ENCODE peak calls at places on chromosomes 2 and 18, in ten cellular contexts. F is HCT116, A is stomach, C is spleen, V is HepG2, J is prostate gland, Y is Panc1, L is SK-N-SH, Z is suprapubic skin, N is transverse colon. W is an unnamed sample.

GRCh38 chr2:169694894-169695260 is 608 bp downstream of the PHOSPHO2 start:
- DNase-seq in N (no peak), V (no peak), L (no peak), J (no peak), Y (no peak), Z (no peak), F (no peak), A (no peak), C (no peak), W (no peak)

GRCh38 chr2:3535794-3536681 is 16.7 kb upstream of the ADI1 start:
- DNase-seq in C (peak; percentile 86), N (peak; percentile 33), F (peak; percentile 26), L (peak; percentile 37), Y (peak; percentile 67), V (peak; percentile 88), J (no peak), Z (no peak), A (peak; percentile 55), W (no peak)

GRCh38 chr2:238284802-238285515 is 3.5 kb downstream of the PER2 start:
- DNase-seq in N (peak; percentile 51), Y (no peak), F (no peak), J (no peak), L (no peak), C (no peak), A (peak; percentile 55), Z (no peak), V (no peak), W (no peak)

GRCh38 chr2:201707753-201708152 is 9.3 kb upstream of the MPP4 start:
- DNase-seq in A (no peak), L (no peak), V (no peak), Y (no peak), Z (no peak), J (no peak), C (no peak), F (no peak), N (no peak), W (no peak)

GRCh38 chr18:58043452-58044369 is at the start of gene NEDD4L:
- DNase-seq in A (peak; percentile 89), J (peak; percentile 89), Y (peak; percentile 62), N (peak; percentile 89), F (peak; percentile 68), L (peak; percentile 92), V (peak; percentile 82), C (peak; percentile 96), Z (peak; percentile 92), W (peak; percentile 96)

GRCh38 chr2:176653856-176654443 is 384.7 kb downstream of the MTX2 start:
- DNase-seq in A (peak; percentile 39), J (peak; percentile 14), L (peak; percentile 61), C (peak; percentile 78), N (peak; percentile 70), Y (no peak), V (peak; percentile 57), F (peak; percentile 72), Z (no peak), W (no peak)

GRCh38 chr18:63299837-63300787 is 19.5 kb downstream of the BCL2 start:
- DNase-seq in N (no peak), Z (no peak), L (no peak), V (no peak), Y (no peak), F (no peak), J (no peak), A (no peak), C (no peak), W (no peak)

GRCh38 chr2:52745144-52745543 is 1022.5 kb upstream of the CHAC2 start:
- DNase-seq in Y (no peak), A (no peak), N (no peak), V (no peak), J (no peak), Z (no peak), C (no peak), L (no peak), F (no peak), W (no peak)

GRCh38 chr18:50190926-50191325 is 4.0 kb downstream of the MYO5B start:
- DNase-seq in F (no peak), Z (no peak), C (no peak), A (no peak), L (no peak), V (no peak), J (no peak), Y (no peak), N (no peak), W (no peak)

GRCh38 chr2:36399050-36399449 is 43.5 kb downstream of the CRIM1 start:
- DNase-seq in Y (no peak), V (no peak), F (no peak), Z (no peak), J (no peak), N (no peak), L (no peak), C (no peak), A (no peak), W (no peak)

GRCh38 chr18:2656237-2657042 is 914 bp downstream of the SMCHD1 start:
- DNase-seq in L (peak; percentile 72), C (peak; percentile 93), J (peak; percentile 48), V (peak; percentile 15), Z (peak; percentile 81), N (peak; percentile 65), A (peak; percentile 55), F (no peak), Y (no peak), W (peak; percentile 92)

GRCh38 chr18:28041366-28041765 is 135.6 kb downstream of the CDH2 start:
- DNase-seq in V (no peak), F (no peak), N (no peak), C (no peak), Z (no peak), Y (no peak), A (no peak), J (no peak), L (peak; percentile 22), W (no peak)

GRCh38 chr2:185255566-185255965 is 483.0 kb upstream of the FSIP2 start:
- DNase-seq in J (no peak), Y (no peak), L (no peak), Z (no peak), V (peak; percentile 28), F (no peak), C (no peak), N (no peak), A (no peak), W (no peak)

GRCh38 chr18:58527116-58528010 is 101.5 kb downstream of the ALPK2 start:
- DNase-seq in C (no peak), L (no peak), N (no peak), V (peak; percentile 55), Z (no peak), F (no peak), A (no peak), Y (no peak), J (no peak), W (no peak)

GRCh38 chr2:217935901-217936684 is 66.7 kb downstream of the TNS1 start:
- DNase-seq in J (no peak), N (no peak), C (no peak), V (no peak), A (no peak), F (no peak), L (no peak), Z (no peak), Y (no peak), W (no peak)
- H3K27ac ChIP-seq in J (peak overlapping the region; percentile 92), N (peak overlapping the region; percentile 95), C (peak overlapping the region; percentile 84), V (no peak overlapping the region), A (peak overlapping the region; percentile 68), F (no peak overlapping the region), L (peak overlapping the region; percentile 86), Z (peak overlapping the region; percentile 80), Y (no peak overlapping the region), W (peak overlapping the region; percentile 97)

DNA sequence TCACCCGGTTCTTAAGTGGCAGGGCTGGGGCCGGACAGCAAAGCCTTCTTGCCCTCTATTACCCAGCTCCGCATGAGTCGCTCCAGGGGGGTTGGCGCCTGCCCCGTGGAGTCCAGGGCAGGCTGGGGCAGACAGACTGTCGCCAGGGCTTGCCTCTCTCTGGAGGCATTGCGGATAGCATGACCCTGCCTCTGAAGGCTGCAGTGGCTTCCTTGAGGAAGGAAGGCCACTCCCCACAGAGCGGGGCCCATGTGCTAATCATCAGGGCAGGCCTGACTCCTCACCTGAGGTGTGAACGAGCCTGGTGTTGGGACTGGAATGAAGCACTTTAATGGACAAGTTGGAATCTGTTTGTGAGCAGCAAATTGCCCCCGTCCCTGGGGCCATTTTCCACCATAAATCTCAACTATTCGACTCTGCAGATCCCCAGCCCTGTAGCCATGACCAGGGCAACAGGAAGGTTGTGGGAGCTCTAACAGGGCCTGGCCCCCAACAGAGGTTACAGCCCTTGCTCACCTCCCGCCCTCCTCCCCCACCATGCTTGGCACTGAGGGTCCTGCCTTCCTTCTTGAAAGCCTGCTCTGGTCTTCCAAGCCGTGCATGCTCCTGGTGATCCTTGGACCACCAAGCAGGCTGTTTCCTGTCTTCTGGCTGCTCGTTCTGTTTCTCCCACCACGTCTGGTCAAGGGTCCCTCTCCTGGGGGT is 144.9 kb upstream of the HAAO start:
- DNase-seq in Y (no peak), A (no peak), C (peak; percentile 79), F (no peak), Z (no peak), L (no peak), J (no peak), N (no peak), V (no peak), W (no peak)
- TF ChIP-seq POLR2AphosphoS5 in Y (no peak), A (no peak), C (peak; percentile 47), F (no peak), Z (no peak), L (no peak), J (no peak), N (no peak), V (no peak), W (no peak)

GRCh38 chr2:6924918-6925194 is 7.6 kb downstream of the RNF144A start:
- DNase-seq in Z (peak; percentile 50), V (no peak), C (no peak), F (no peak), J (no peak), L (no peak), Y (no peak), N (no peak), A (no peak), W (no peak)

GRCh38 chr2:6921321-6921922 is 4.2 kb downstream of the RNF144A start:
- DNase-seq in Y (no peak), L (no peak), J (no peak), Z (no peak), C (no peak), F (no peak), A (no peak), N (no peak), V (peak; percentile 96), W (no peak)

GRCh38 chr2:6922201-6922656 is 5.0 kb downstream of the RNF144A start:
- DNase-seq in Y (no peak), L (peak; percentile 47), Z (no peak), A (no peak), C (no peak), V (peak; percentile 84), F (no peak), J (no peak), N (no peak), W (no peak)

GRCh38 chr2:6924101-6924917 is 7.1 kb downstream of the RNF144A start:
- DNase-seq in A (no peak), F (no peak), N (no peak), V (no peak), C (no peak), Y (no peak), Z (peak; percentile 57), J (no peak), L (no peak), W (peak; percentile 84)

GRCh38 chr2:6923319-6923718 is 6.1 kb downstream of the RNF144A start:
- DNase-seq in A (no peak), N (no peak), V (no peak), F (no peak), C (no peak), J (no peak), Z (peak; percentile 57), Y (no peak), L (no peak), W (no peak)
- H3K27ac ChIP-seq in A (no peak overlapping the region), N (no peak overlapping the region), V (no peak overlapping the region), F (no peak overlapping the region), C (peak overlapping the region; percentile 75), J (no peak overlapping the region), Z (no peak overlapping the region), Y (no peak overlapping the region), L (no peak overlapping the region), W (no peak overlapping the region)

GRCh38 chr2:264493-265468 is at the start of gene ACP1:
- DNase-seq in F (peak; percentile 94), V (peak; percentile 93), N (peak; percentile 98), L (peak; percentile 100), J (peak; percentile 98), A (peak; percentile 99), C (peak; percentile 98), Z (peak; percentile 96), Y (peak; percentile 82), W (peak; percentile 95)
- TF ChIP-seq POLR2AphosphoS5 in F (peak; percentile 93), V (peak; percentile 94), N (peak; percentile 90), L (peak; percentile 86), J (peak; percentile 90), A (peak; percentile 98), C (peak; percentile 98), Z (peak; percentile 85), Y (peak; percentile 83), W (peak; percentile 94)